ENCODE peak calls at places on chromosomes 16 and 17, in five cellular contexts. One of them, this sample, is unnamed.
A peak's percentile ranks its signal among the peaks of the same experiment; 100 is the strongest.

GRCh38 chr16:83248735-83249469 is 558.9 kb upstream of the HSBP1 start:
- DNase-seq in CD8-positive, alpha-beta memory T cell: no peak
- DNase-seq in HepG2: no peak
- DNase-seq in H9: no peak
- DNase-seq in uterus: no peak
- DNase-seq in this sample: no peak

GRCh38 chr16:70725024-70725911 is 39.4 kb upstream of the MTSS2 start:
- DNase-seq in CD8-positive, alpha-beta memory T cell: no peak
- DNase-seq in HepG2: peak; percentile 100
- DNase-seq in H9: no peak
- DNase-seq in uterus: peak; percentile 69
- DNase-seq in this sample: peak; percentile 92

GRCh38 chr16:85681255-85681654 is 7.5 kb downstream of the GINS2 start:
- DNase-seq in CD8-positive, alpha-beta memory T cell: no peak
- DNase-seq in HepG2: no peak
- DNase-seq in H9: no peak
- DNase-seq in uterus: no peak
- DNase-seq in this sample: no peak

GRCh38 chr16:75621170-75621477 is 2.0 kb downstream of the ADAT1 start:
- DNase-seq in CD8-positive, alpha-beta memory T cell: no peak
- DNase-seq in HepG2: peak; percentile 53
- DNase-seq in H9: no peak
- DNase-seq in uterus: no peak
- DNase-seq in this sample: no peak

GRCh38 chr16:81940781-81941560 is 70.3 kb downstream of the SDR42E1 start:
- DNase-seq in CD8-positive, alpha-beta memory T cell: no peak
- DNase-seq in HepG2: peak; percentile 47
- DNase-seq in H9: no peak
- DNase-seq in uterus: no peak
- DNase-seq in this sample: no peak

GRCh38 chr17:33154869-33155455 is 138.1 kb downstream of the ASIC2 start:
- DNase-seq in CD8-positive, alpha-beta memory T cell: no peak
- DNase-seq in HepG2: no peak
- DNase-seq in H9: peak; percentile 69
- DNase-seq in uterus: no peak
- DNase-seq in this sample: no peak

GRCh38 chr16:80663078-80663477 is 122.3 kb downstream of the DYNLRB2 start:
- DNase-seq in CD8-positive, alpha-beta memory T cell: no peak
- DNase-seq in HepG2: no peak
- DNase-seq in H9: no peak
- DNase-seq in uterus: no peak
- DNase-seq in this sample: no peak

GRCh38 chr17:27340990-27341595 is 47.2 kb downstream of the WSB1 start:
- DNase-seq in CD8-positive, alpha-beta memory T cell: no peak
- DNase-seq in HepG2: no peak
- DNase-seq in H9: no peak
- DNase-seq in uterus: no peak
- DNase-seq in this sample: no peak

GRCh38 chr17:32303861-32304288 is 38.1 kb downstream of the C17orf75 start:
- DNase-seq in CD8-positive, alpha-beta memory T cell: no peak
- DNase-seq in HepG2: no peak
- DNase-seq in H9: no peak
- DNase-seq in uterus: no peak
- DNase-seq in this sample: no peak

GRCh38 chr16:84281077-84281476 is 13.6 kb upstream of the WFDC1 start:
- DNase-seq in CD8-positive, alpha-beta memory T cell: no peak
- DNase-seq in HepG2: no peak
- DNase-seq in H9: peak; percentile 63
- DNase-seq in uterus: no peak
- DNase-seq in this sample: no peak

GRCh38 chr17:5419959-5420653 is at the start of gene RPAIN:
- DNase-seq in CD8-positive, alpha-beta memory T cell: peak; percentile 90
- DNase-seq in HepG2: peak; percentile 85
- DNase-seq in H9: peak; percentile 94
- DNase-seq in uterus: peak; percentile 85
- DNase-seq in this sample: peak; percentile 93

GRCh38 chr17:8867361-8867981 is at the start of gene PIK3R6:
- DNase-seq in CD8-positive, alpha-beta memory T cell: no peak
- DNase-seq in HepG2: no peak
- DNase-seq in H9: peak; percentile 21
- DNase-seq in uterus: no peak
- DNase-seq in this sample: no peak

GRCh38 chr17:44315760-44316731 is 7.6 kb downstream of the RUNDC3A start:
- DNase-seq in CD8-positive, alpha-beta memory T cell: no peak
- DNase-seq in HepG2: no peak
- DNase-seq in H9: peak; percentile 98
- DNase-seq in uterus: no peak
- DNase-seq in this sample: no peak

GRCh38 chr17:45787044-45787443 is 2.9 kb downstream of the CRHR1 start:
- DNase-seq in CD8-positive, alpha-beta memory T cell: no peak
- DNase-seq in HepG2: no peak
- DNase-seq in H9: no peak
- DNase-seq in uterus: no peak
- DNase-seq in this sample: no peak

GRCh38 chr16:11824362-11824761 is 27.0 kb downstream of the RSL1D1 start:
- DNase-seq in CD8-positive, alpha-beta memory T cell: no peak
- DNase-seq in HepG2: peak; percentile 95
- DNase-seq in H9: no peak
- DNase-seq in uterus: no peak
- DNase-seq in this sample: peak; percentile 76

GRCh38 chr16:3508736-3509135 is 7.9 kb downstream of the CLUAP1 start:
- DNase-seq in CD8-positive, alpha-beta memory T cell: peak; percentile 10
- DNase-seq in HepG2: no peak
- DNase-seq in H9: peak; percentile 6
- DNase-seq in uterus: no peak
- DNase-seq in this sample: peak; percentile 27

GRCh38 chr17:49951362-49952080 is 17.5 kb upstream of the DLX4 start:
- DNase-seq in CD8-positive, alpha-beta memory T cell: no peak
- DNase-seq in HepG2: no peak
- DNase-seq in H9: no peak
- DNase-seq in uterus: no peak
- DNase-seq in this sample: no peak

GRCh38 chr16:28473714-28474265 is 1.7 kb upstream of the NPIPB7 start:
- DNase-seq in CD8-positive, alpha-beta memory T cell: no peak
- DNase-seq in HepG2: no peak
- DNase-seq in H9: no peak
- DNase-seq in uterus: no peak
- DNase-seq in this sample: peak; percentile 13

GRCh38 chr16:73225983-73226382 is 178.1 kb upstream of the ZFHX3 start:
- DNase-seq in CD8-positive, alpha-beta memory T cell: no peak
- DNase-seq in HepG2: no peak
- DNase-seq in H9: no peak
- DNase-seq in uterus: no peak
- DNase-seq in this sample: no peak

GRCh38 chr16:83813818-83814653 is 6.3 kb downstream of the HSBP1 start:
- DNase-seq in CD8-positive, alpha-beta memory T cell: no peak
- DNase-seq in HepG2: peak; percentile 73
- DNase-seq in H9: no peak
- DNase-seq in uterus: peak; percentile 45
- DNase-seq in this sample: no peak

GRCh38 chr16:86467490-86467889 is 42.8 kb upstream of the FOXF1 start:
- DNase-seq in CD8-positive, alpha-beta memory T cell: no peak
- DNase-seq in HepG2: no peak
- DNase-seq in H9: no peak
- DNase-seq in uterus: no peak
- DNase-seq in this sample: peak; percentile 71

GRCh38 chr17:28597606-28598383 is 1.0 kb downstream of the SPAG5 start:
- DNase-seq in CD8-positive, alpha-beta memory T cell: no peak
- DNase-seq in HepG2: peak; percentile 17
- DNase-seq in H9: no peak
- DNase-seq in uterus: no peak
- DNase-seq in this sample: no peak

GRCh38 chr16:2229091-2229490 is 5.7 kb downstream of the E4F1 start:
- DNase-seq in CD8-positive, alpha-beta memory T cell: no peak
- DNase-seq in HepG2: no peak
- DNase-seq in H9: no peak
- DNase-seq in uterus: no peak
- DNase-seq in this sample: no peak

GRCh38 chr16:23500866-23501234 is 9.4 kb downstream of the GGA2 start:
- DNase-seq in CD8-positive, alpha-beta memory T cell: no peak
- DNase-seq in HepG2: no peak
- DNase-seq in H9: no peak
- DNase-seq in uterus: no peak
- DNase-seq in this sample: no peak
- H3K4me1 ChIP-seq in CD8-positive, alpha-beta memory T cell: peaks cover 30% of the 10 kb centered on the region
- H3K4me1 ChIP-seq in HepG2: peaks cover 45% of the 10 kb centered on the region
- H3K4me1 ChIP-seq in H9: peaks cover 2% of the 10 kb centered on the region
- H3K4me1 ChIP-seq in uterus: no peaks in the 10 kb centered on the region
- H3K4me1 ChIP-seq in this sample: peaks cover 23% of the 10 kb centered on the region

DNA sequence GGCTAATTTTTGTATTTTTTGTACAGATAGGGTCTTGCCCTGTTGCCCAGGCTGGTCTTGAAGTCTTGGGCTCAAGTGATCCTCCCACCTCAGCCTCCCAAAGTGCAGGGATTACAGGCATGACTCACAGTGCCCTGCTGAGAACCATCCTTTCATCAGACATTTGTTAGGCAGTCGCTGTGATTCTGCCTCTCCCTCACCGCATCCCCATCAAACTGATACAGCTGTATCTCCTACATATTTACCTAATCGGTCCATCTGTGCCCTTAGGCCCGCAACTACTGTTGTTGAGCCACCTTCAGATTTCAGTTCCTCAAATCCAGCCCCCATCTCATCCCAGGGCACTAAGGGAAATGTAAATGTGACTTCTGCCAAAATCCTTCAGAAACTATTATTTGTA is 2.0 kb upstream of the SLC43A2 start:
- DNase-seq in CD8-positive, alpha-beta memory T cell: no peak
- DNase-seq in HepG2: no peak
- DNase-seq in H9: no peak
- DNase-seq in uterus: no peak
- DNase-seq in this sample: no peak
- H3K4me1 ChIP-seq in CD8-positive, alpha-beta memory T cell: peaks cover 17% of the 10 kb centered on the region
- H3K4me1 ChIP-seq in HepG2: peaks cover 32% of the 10 kb centered on the region
- H3K4me1 ChIP-seq in H9: no peaks in the 10 kb centered on the region
- H3K4me1 ChIP-seq in uterus: no peaks in the 10 kb centered on the region
- H3K4me1 ChIP-seq in this sample: peaks cover 30% of the 10 kb centered on the region

GRCh38 chr17:48623583-48623982 is 2.6 kb downstream of the HOXB9 start:
- DNase-seq in CD8-positive, alpha-beta memory T cell: no peak
- DNase-seq in HepG2: no peak
- DNase-seq in H9: no peak
- DNase-seq in uterus: no peak
- DNase-seq in this sample: no peak

GRCh38 chr17:48625502-48626201 is 506 bp downstream of the HOXB9 start:
- DNase-seq in CD8-positive, alpha-beta memory T cell: no peak
- DNase-seq in HepG2: no peak
- DNase-seq in H9: peak; percentile 75
- DNase-seq in uterus: no peak
- DNase-seq in this sample: no peak

GRCh38 chr17:48626470-48627241 is 498 bp upstream of the HOXB9 start:
- DNase-seq in CD8-positive, alpha-beta memory T cell: peak; percentile 66
- DNase-seq in HepG2: no peak
- DNase-seq in H9: peak; percentile 78
- DNase-seq in uterus: no peak
- DNase-seq in this sample: no peak

GRCh38 chr17:48626202-48626469 is at the start of gene HOXB9:
- DNase-seq in CD8-positive, alpha-beta memory T cell: no peak
- DNase-seq in HepG2: no peak
- DNase-seq in H9: no peak
- DNase-seq in uterus: no peak
- DNase-seq in this sample: no peak

GRCh38 chr17:48624544-48625501 is 1.3 kb downstream of the HOXB9 start:
- DNase-seq in CD8-positive, alpha-beta memory T cell: no peak
- DNase-seq in HepG2: no peak
- DNase-seq in H9: peak; percentile 87
- DNase-seq in uterus: no peak
- DNase-seq in this sample: no peak
- H3K4me1 ChIP-seq in CD8-positive, alpha-beta memory T cell: peaks cover 21% of the 10 kb centered on the region
- H3K4me1 ChIP-seq in HepG2: no peaks in the 10 kb centered on the region
- H3K4me1 ChIP-seq in H9: no peaks in the 10 kb centered on the region
- H3K4me1 ChIP-seq in uterus: peaks cover 15% of the 10 kb centered on the region
- H3K4me1 ChIP-seq in this sample: peaks cover 26% of the 10 kb centered on the region

GRCh38 chr17:75396781-75397180 is 8.7 kb downstream of the GRB2 start:
- DNase-seq in CD8-positive, alpha-beta memory T cell: no peak
- DNase-seq in HepG2: no peak
- DNase-seq in H9: no peak
- DNase-seq in uterus: no peak
- DNase-seq in this sample: no peak
- H3K4me1 ChIP-seq in CD8-positive, alpha-beta memory T cell: peaks cover 70% of the 10 kb centered on the region
- H3K4me1 ChIP-seq in HepG2: peaks cover 62% of the 10 kb centered on the region
- H3K4me1 ChIP-seq in H9: no peaks in the 10 kb centered on the region
- H3K4me1 ChIP-seq in uterus: peaks cover 6% of the 10 kb centered on the region
- H3K4me1 ChIP-seq in this sample: peaks cover 37% of the 10 kb centered on the region

GRCh38 chr16:23317751-23318150 is 15.6 kb downstream of the SCNN1B start:
- DNase-seq in CD8-positive, alpha-beta memory T cell: no peak
- DNase-seq in HepG2: no peak
- DNase-seq in H9: no peak
- DNase-seq in uterus: no peak
- DNase-seq in this sample: no peak
- H3K4me1 ChIP-seq in CD8-positive, alpha-beta memory T cell: no peaks in the 10 kb centered on the region
- H3K4me1 ChIP-seq in HepG2: no peaks in the 10 kb centered on the region
- H3K4me1 ChIP-seq in H9: peaks cover 2% of the 10 kb centered on the region
- H3K4me1 ChIP-seq in uterus: no peaks in the 10 kb centered on the region
- H3K4me1 ChIP-seq in this sample: no peaks in the 10 kb centered on the region

GRCh38 chr17:48627242-48627597 is 1.1 kb upstream of the HOXB9 start:
- DNase-seq in CD8-positive, alpha-beta memory T cell: no peak
- DNase-seq in HepG2: no peak
- DNase-seq in H9: no peak
- DNase-seq in uterus: no peak
- DNase-seq in this sample: no peak

GRCh38 chr17:48621410-48622387 is 4.5 kb downstream of the HOXB9 start:
- DNase-seq in CD8-positive, alpha-beta memory T cell: no peak
- DNase-seq in HepG2: no peak
- DNase-seq in H9: no peak
- DNase-seq in uterus: no peak
- DNase-seq in this sample: no peak

GRCh38 chr17:48622857-48623256 is 3.3 kb downstream of the HOXB9 start:
- DNase-seq in CD8-positive, alpha-beta memory T cell: no peak
- DNase-seq in HepG2: no peak
- DNase-seq in H9: no peak
- DNase-seq in uterus: no peak
- DNase-seq in this sample: no peak

GRCh38 chr17:48620497-48621139 is 5.5 kb upstream of the HOXB8 start:
- DNase-seq in CD8-positive, alpha-beta memory T cell: no peak
- DNase-seq in HepG2: no peak
- DNase-seq in H9: no peak
- DNase-seq in uterus: no peak
- DNase-seq in this sample: no peak

GRCh38 chr17:48624118-48624517 is 2.0 kb downstream of the HOXB9 start:
- DNase-seq in CD8-positive, alpha-beta memory T cell: no peak
- DNase-seq in HepG2: no peak
- DNase-seq in H9: no peak
- DNase-seq in uterus: no peak
- DNase-seq in this sample: no peak
- H3K4me1 ChIP-seq in CD8-positive, alpha-beta memory T cell: peaks cover 21% of the 10 kb centered on the region
- H3K4me1 ChIP-seq in HepG2: no peaks in the 10 kb centered on the region
- H3K4me1 ChIP-seq in H9: no peaks in the 10 kb centered on the region
- H3K4me1 ChIP-seq in uterus: peaks cover 15% of the 10 kb centered on the region
- H3K4me1 ChIP-seq in this sample: peaks cover 30% of the 10 kb centered on the region

This sample was measured in sigmoid colon.